ENCODE peak calls at places on chromosomes 1 and 21, in ten cellular contexts. H is transverse colon, Y is esophagus muscularis mucosa, Q is esophagus squamous epithelium, E is body of pancreas, R is astrocyte, N is Peyer's patch, J is heart right ventricle, K is uterus, S is GM23338. U is an unnamed sample.

GRCh38 chr1:65992160-65993046 is 199.7 kb downstream of the PDE4B start:
- DNase-seq in H (no peak), Y (no peak), Q (no peak), E (no peak), R (peak; percentile 29), N (no peak), J (no peak), K (no peak), S (peak; percentile 29), U (no peak)

GRCh38 chr1:107243461-107243860 is 102.6 kb downstream of the NTNG1 start:
- DNase-seq in H (no peak), Y (no peak), Q (no peak), E (no peak), R (no peak), N (no peak), J (no peak), K (no peak), S (no peak), U (no peak)

GRCh38 chr1:54378157-54378883 is 27.9 kb downstream of the SSBP3 start:
- DNase-seq in H (no peak), Y (no peak), Q (no peak), E (no peak), R (no peak), N (no peak), J (no peak), K (no peak), S (peak; percentile 90), U (no peak)

GRCh38 chr1:113401067-113401466 is 10.8 kb downstream of the MAGI3 start:
- DNase-seq in H (no peak), Y (no peak), Q (no peak), E (no peak), R (no peak), N (no peak), J (no peak), K (no peak), S (no peak), U (no peak)

GRCh38 chr1:150575518-150576366 is 3.7 kb downstream of the MCL1 start:
- DNase-seq in H (no peak), Y (no peak), Q (no peak), E (no peak), R (no peak), N (no peak), J (no peak), K (no peak), S (peak; percentile 5), U (peak; percentile 84)

GRCh38 chr21:39033878-39034589 is 149.2 kb downstream of the PSMG1 start:
- DNase-seq in H (peak; percentile 90), Y (no peak), Q (no peak), E (peak; percentile 26), R (no peak), N (no peak), J (no peak), K (no peak), S (no peak), U (peak; percentile 4)

GRCh38 chr1:56189946-56190920 is 389.1 kb downstream of the PLPP3 start:
- DNase-seq in H (no peak), Y (no peak), Q (no peak), E (no peak), R (no peak), N (no peak), J (no peak), K (no peak), S (peak; percentile 83), U (no peak)

GRCh38 chr1:22654692-22655091 is 1.7 kb downstream of the C1QB start:
- DNase-seq in H (no peak), Y (no peak), Q (no peak), E (no peak), R (no peak), N (no peak), J (no peak), K (no peak), S (peak; percentile 70), U (no peak)

GRCh38 chr1:99279525-99279924 is 15.2 kb downstream of the PLPPR4 start:
- DNase-seq in H (no peak), Y (no peak), Q (no peak), E (no peak), R (no peak), N (no peak), J (no peak), K (no peak), S (no peak), U (no peak)

GRCh38 chr1:239719642-239720258 is 333.4 kb downstream of the CHRM3 start:
- DNase-seq in H (peak; percentile 21), Y (no peak), Q (no peak), E (no peak), R (no peak), N (peak; percentile 65), J (no peak), K (no peak), S (no peak), U (no peak)

GRCh38 chr1:230878584-230878975 is 10.3 kb upstream of the C1orf198 start:
- DNase-seq in H (no peak), Y (no peak), Q (no peak), E (peak; percentile 36), R (peak; percentile 82), N (no peak), J (no peak), K (peak; percentile 89), S (no peak), U (no peak)

GRCh38 chr1:185058103-185058502 is 12.7 kb downstream of the RNF2 start:
- DNase-seq in H (no peak), Y (no peak), Q (no peak), E (no peak), R (no peak), N (no peak), J (no peak), K (no peak), S (no peak), U (no peak)

GRCh38 chr1:164695956-164696665 is 137.1 kb downstream of the PBX1 start:
- DNase-seq in H (no peak), Y (no peak), Q (no peak), E (no peak), R (peak; percentile 57), N (no peak), J (no peak), K (no peak), S (no peak), U (no peak)

GRCh38 chr1:160607051-160608032 is 28.0 kb upstream of the CD84 start:
- DNase-seq in H (peak; percentile 55), Y (no peak), Q (no peak), E (peak; percentile 67), R (peak; percentile 55), N (peak; percentile 63), J (no peak), K (no peak), S (peak; percentile 82), U (peak; percentile 50)

GRCh38 chr1:14787604-14788003 is 189.1 kb downstream of the KAZN start:
- DNase-seq in H (no peak), Y (no peak), Q (no peak), E (peak; percentile 43), R (no peak), N (no peak), J (no peak), K (no peak), S (peak; percentile 41), U (no peak)
- TF ChIP-seq CTCF in H (no peak), Y (no peak), Q (peak; percentile 13), E (peak; percentile 6), R (no peak), N (no peak), J (no peak), K (no peak), S (peak; percentile 60), U (no peak)

DNA sequence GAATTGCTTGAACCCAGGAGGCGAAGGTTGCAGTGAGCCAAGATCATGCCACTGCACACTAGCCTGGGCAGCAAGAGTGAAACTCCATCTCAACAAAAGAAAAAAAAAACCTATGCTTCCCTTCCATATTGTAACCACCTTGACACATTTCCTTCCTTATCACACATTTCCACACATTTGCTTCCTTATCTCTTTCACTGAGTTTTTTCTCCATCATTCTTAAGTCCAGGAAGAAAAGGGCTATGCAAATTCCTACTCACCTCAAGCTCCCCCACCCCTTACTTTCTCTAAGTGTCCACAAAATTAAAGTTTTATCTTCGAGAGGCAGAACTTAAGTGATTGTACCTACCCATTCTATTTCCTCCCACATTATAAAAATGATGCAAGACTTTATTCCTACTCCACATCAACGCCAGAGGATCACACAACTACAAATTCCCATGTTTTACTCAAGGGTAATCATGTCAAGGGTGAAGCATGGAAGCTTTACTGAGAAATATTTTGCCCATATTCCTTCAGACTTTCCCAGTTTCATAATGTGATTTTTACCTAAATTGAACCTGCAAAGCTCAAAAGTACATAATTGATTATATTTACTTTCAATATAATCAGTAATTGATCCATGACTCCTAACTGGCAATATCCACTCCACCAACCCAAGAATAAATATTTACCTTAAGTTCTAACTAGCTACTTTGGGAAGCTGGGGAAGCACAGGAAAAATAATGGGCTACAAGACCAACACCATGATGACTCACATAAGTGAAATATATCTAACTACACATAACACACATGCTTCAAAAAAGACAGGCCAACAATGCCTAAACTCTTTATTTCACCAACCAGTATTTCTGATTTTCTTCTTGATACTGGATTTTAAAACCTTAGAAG is 9.3 kb downstream of the WDR77 start:
- DNase-seq in H (no peak), Y (no peak), Q (no peak), E (no peak), R (no peak), N (no peak), J (no peak), K (no peak), S (no peak), U (no peak)
- H3K4me3 ChIP-seq in H (no peak overlapping the region), Y (no peak overlapping the region), Q (no peak overlapping the region), E (no peak overlapping the region), R (no peak overlapping the region), N (no peak overlapping the region), J (no peak overlapping the region), K (no peak overlapping the region), S (no peak overlapping the region), U (no peak overlapping the region)

DNA sequence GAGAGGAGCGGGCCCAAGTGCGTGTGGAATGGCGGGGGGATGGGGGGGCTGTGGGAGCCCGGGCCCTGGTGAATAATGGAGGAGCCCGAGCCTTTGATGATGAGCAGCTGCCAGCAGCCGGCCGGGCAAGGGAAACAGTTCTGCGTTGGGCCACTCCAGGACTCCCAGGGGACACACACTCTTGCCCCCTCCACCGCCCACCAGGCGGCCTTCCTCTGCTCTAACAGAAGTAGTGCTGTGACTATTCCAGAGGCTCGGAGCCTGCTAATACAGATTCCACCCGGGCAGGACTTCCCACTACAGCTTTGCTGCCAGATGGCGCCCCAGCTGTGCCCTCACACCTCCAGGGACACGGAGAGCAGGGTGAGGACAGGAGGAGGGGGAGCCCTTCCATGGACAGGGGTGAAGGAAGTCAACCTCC is 48.2 kb upstream of the LRP8 start:
- DNase-seq in H (no peak), Y (peak; percentile 81), Q (no peak), E (peak; percentile 8), R (no peak), N (no peak), J (no peak), K (no peak), S (peak; percentile 38), U (no peak)
- TF ChIP-seq CTCF in H (no peak), Y (no peak), Q (no peak), E (no peak), R (no peak), N (no peak), J (no peak), K (no peak), S (peak; percentile 20), U (no peak)

DNA sequence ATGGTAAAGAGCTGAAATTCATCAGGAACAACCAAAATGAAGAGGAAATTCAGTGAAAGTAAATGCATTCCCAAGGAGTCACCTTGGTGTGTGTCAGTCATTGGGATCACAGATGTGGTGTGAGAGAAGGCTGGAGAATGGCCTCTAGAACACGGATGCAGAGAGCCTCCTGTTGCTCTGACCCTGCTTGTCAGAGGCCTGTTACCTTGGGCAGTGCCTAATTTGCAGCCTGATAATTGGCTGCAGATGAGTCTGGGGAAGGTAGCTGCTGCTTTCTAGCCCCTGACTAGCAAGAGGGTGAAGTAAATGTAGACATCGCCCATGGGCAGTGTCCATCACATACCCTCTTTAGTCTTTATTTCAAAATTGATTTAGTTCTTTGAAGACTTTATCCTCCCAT is 3.3 kb downstream of the GCSAML start:
- DNase-seq in H (no peak), Y (no peak), Q (no peak), E (no peak), R (no peak), N (no peak), J (no peak), K (no peak), S (no peak), U (no peak)
- H3K4me3 ChIP-seq in H (no peak overlapping the region), Y (no peak overlapping the region), Q (no peak overlapping the region), E (no peak overlapping the region), R (no peak overlapping the region), N (no peak overlapping the region), J (no peak overlapping the region), K (no peak overlapping the region), S (no peak overlapping the region), U (no peak overlapping the region)

U was measured in LNCaP clone FGC.